ENCODE peak calls at places on chromosomes 6 and 20, in eight cellular contexts. One of them, this sample, is unnamed.

GRCh38 chr20:63694596-63695418 is 1.6 kb upstream of the TNFRSF6B start:
- DNase-seq in hypothalamus: no peak
- DNase-seq in mesothelial cell of epicardium: no peak
- DNase-seq in nucleus accumbens: no peak
- DNase-seq in bronchial epithelial cell: no peak
- DNase-seq in A549: no peak
- DNase-seq in endothelial cell of umbilical vein: no peak
- DNase-seq in activated T-helper 1 cell treated with Interleukin-2 at 50 U/mL for 16 hours: no peak
- DNase-seq in this sample: no peak

GRCh38 chr6:40960784-40961430 is 78.1 kb downstream of the UNC5CL start:
- DNase-seq in mesothelial cell of epicardium: no peak
- DNase-seq in A549: no peak
- DNase-seq in endothelial cell of umbilical vein: no peak
- DNase-seq in hypothalamus: no peak
- DNase-seq in activated T-helper 1 cell treated with Interleukin-2 at 50 U/mL for 16 hours: no peak
- DNase-seq in bronchial epithelial cell: peak; percentile 67
- DNase-seq in nucleus accumbens: no peak
- DNase-seq in this sample: no peak

GRCh38 chr20:18032977-18033892 is 24.5 kb downstream of the OVOL2 start:
- DNase-seq in endothelial cell of umbilical vein: no peak
- DNase-seq in activated T-helper 1 cell treated with Interleukin-2 at 50 U/mL for 16 hours: no peak
- DNase-seq in mesothelial cell of epicardium: no peak
- DNase-seq in A549: no peak
- DNase-seq in bronchial epithelial cell: no peak
- DNase-seq in nucleus accumbens: no peak
- DNase-seq in hypothalamus: no peak
- DNase-seq in this sample: no peak

GRCh38 chr6:42028234-42029061 is 21.9 kb upstream of the TAF8 start:
- DNase-seq in nucleus accumbens: no peak
- DNase-seq in mesothelial cell of epicardium: no peak
- DNase-seq in A549: peak; percentile 72
- DNase-seq in hypothalamus: no peak
- DNase-seq in bronchial epithelial cell: peak; percentile 73
- DNase-seq in activated T-helper 1 cell treated with Interleukin-2 at 50 U/mL for 16 hours: no peak
- DNase-seq in endothelial cell of umbilical vein: peak; percentile 62
- DNase-seq in this sample: no peak

GRCh38 chr6:11734861-11735652 is 43.5 kb downstream of the ADTRP start:
- DNase-seq in bronchial epithelial cell: peak; percentile 73
- DNase-seq in endothelial cell of umbilical vein: no peak
- DNase-seq in activated T-helper 1 cell treated with Interleukin-2 at 50 U/mL for 16 hours: no peak
- DNase-seq in hypothalamus: no peak
- DNase-seq in mesothelial cell of epicardium: no peak
- DNase-seq in nucleus accumbens: no peak
- DNase-seq in A549: no peak
- DNase-seq in this sample: no peak

GRCh38 chr6:43904311-43905123 is 134.5 kb downstream of the VEGFA start:
- DNase-seq in mesothelial cell of epicardium: no peak
- DNase-seq in endothelial cell of umbilical vein: no peak
- DNase-seq in A549: no peak
- DNase-seq in nucleus accumbens: no peak
- DNase-seq in hypothalamus: no peak
- DNase-seq in bronchial epithelial cell: no peak
- DNase-seq in activated T-helper 1 cell treated with Interleukin-2 at 50 U/mL for 16 hours: no peak
- DNase-seq in this sample: no peak

GRCh38 chr20:50710492-50711063 is 19.2 kb upstream of the RIPOR3 start:
- DNase-seq in endothelial cell of umbilical vein: no peak
- DNase-seq in nucleus accumbens: no peak
- DNase-seq in A549: no peak
- DNase-seq in hypothalamus: no peak
- DNase-seq in activated T-helper 1 cell treated with Interleukin-2 at 50 U/mL for 16 hours: no peak
- DNase-seq in mesothelial cell of epicardium: no peak
- DNase-seq in bronchial epithelial cell: peak; percentile 83
- DNase-seq in this sample: no peak

GRCh38 chr6:112649853-112650252 is 302.7 kb downstream of the RFPL4B start:
- DNase-seq in activated T-helper 1 cell treated with Interleukin-2 at 50 U/mL for 16 hours: no peak
- DNase-seq in hypothalamus: no peak
- DNase-seq in mesothelial cell of epicardium: no peak
- DNase-seq in A549: no peak
- DNase-seq in bronchial epithelial cell: no peak
- DNase-seq in nucleus accumbens: no peak
- DNase-seq in endothelial cell of umbilical vein: peak; percentile 69
- DNase-seq in this sample: no peak

GRCh38 chr20:5859611-5860010 is 90.7 kb downstream of the TRMT6 start:
- DNase-seq in hypothalamus: no peak
- DNase-seq in endothelial cell of umbilical vein: no peak
- DNase-seq in A549: no peak
- DNase-seq in activated T-helper 1 cell treated with Interleukin-2 at 50 U/mL for 16 hours: no peak
- DNase-seq in mesothelial cell of epicardium: no peak
- DNase-seq in bronchial epithelial cell: no peak
- DNase-seq in nucleus accumbens: no peak
- DNase-seq in this sample: no peak

GRCh38 chr20:3922983-3923339 is 33.8 kb downstream of the PANK2 start:
- DNase-seq in endothelial cell of umbilical vein: no peak
- DNase-seq in nucleus accumbens: no peak
- DNase-seq in activated T-helper 1 cell treated with Interleukin-2 at 50 U/mL for 16 hours: no peak
- DNase-seq in hypothalamus: no peak
- DNase-seq in mesothelial cell of epicardium: no peak
- DNase-seq in bronchial epithelial cell: no peak
- DNase-seq in A549: no peak
- DNase-seq in this sample: no peak

GRCh38 chr20:9059931-9060330 is 9.0 kb upstream of the PLCB4 start:
- DNase-seq in activated T-helper 1 cell treated with Interleukin-2 at 50 U/mL for 16 hours: no peak
- DNase-seq in endothelial cell of umbilical vein: no peak
- DNase-seq in bronchial epithelial cell: peak; percentile 34
- DNase-seq in A549: peak; percentile 37
- DNase-seq in nucleus accumbens: no peak
- DNase-seq in hypothalamus: no peak
- DNase-seq in mesothelial cell of epicardium: no peak
- DNase-seq in this sample: no peak

GRCh38 chr6:42045538-42046460 is 4.5 kb upstream of the TAF8 start:
- DNase-seq in nucleus accumbens: peak; percentile 59
- DNase-seq in mesothelial cell of epicardium: peak; percentile 61
- DNase-seq in endothelial cell of umbilical vein: peak; percentile 91
- DNase-seq in activated T-helper 1 cell treated with Interleukin-2 at 50 U/mL for 16 hours: peak; percentile 66
- DNase-seq in hypothalamus: peak; percentile 31
- DNase-seq in bronchial epithelial cell: peak; percentile 88
- DNase-seq in A549: peak; percentile 43
- DNase-seq in this sample: peak; percentile 55

GRCh38 chr6:5036309-5036708 is 32.5 kb upstream of the RPP40 start:
- DNase-seq in A549: peak; percentile 67
- DNase-seq in hypothalamus: no peak
- DNase-seq in nucleus accumbens: no peak
- DNase-seq in endothelial cell of umbilical vein: peak; percentile 12
- DNase-seq in bronchial epithelial cell: peak; percentile 33
- DNase-seq in mesothelial cell of epicardium: no peak
- DNase-seq in activated T-helper 1 cell treated with Interleukin-2 at 50 U/mL for 16 hours: no peak
- DNase-seq in this sample: no peak